ENCODE peak calls at places on chromosomes 13 and 19, in eight cellular contexts. One of them, this sample, is unnamed.

GRCh38 chr19:46984077-46985010 is 35.3 kb upstream of the NPAS1 start:
- DNase-seq in right atrium auricular region: no peak
- DNase-seq in A549: peak
- DNase-seq in fibroblast of lung: peak
- DNase-seq in RWPE1: peak
- DNase-seq in hepatocyte: peak
- DNase-seq in heart right ventricle: peak
- DNase-seq in GM23338: no peak
- DNase-seq in this sample: no peak

GRCh38 chr13:29537736-29538624 is 57.5 kb downstream of the SLC7A1 start:
- DNase-seq in right atrium auricular region: no peak
- DNase-seq in A549: no peak
- DNase-seq in fibroblast of lung: no peak
- DNase-seq in RWPE1: no peak
- DNase-seq in hepatocyte: no peak
- DNase-seq in heart right ventricle: no peak
- DNase-seq in GM23338: no peak
- DNase-seq in this sample: no peak

GRCh38 chr19:46294475-46294874 is 2.4 kb upstream of the HIF3A start:
- DNase-seq in right atrium auricular region: no peak
- DNase-seq in A549: no peak
- DNase-seq in fibroblast of lung: no peak
- DNase-seq in RWPE1: no peak
- DNase-seq in hepatocyte: no peak
- DNase-seq in heart right ventricle: no peak
- DNase-seq in GM23338: no peak
- DNase-seq in this sample: no peak

GRCh38 chr13:101398920-101399319 is 17.4 kb downstream of the NALCN start:
- DNase-seq in right atrium auricular region: no peak
- DNase-seq in A549: no peak
- DNase-seq in fibroblast of lung: peak
- DNase-seq in RWPE1: no peak
- DNase-seq in hepatocyte: no peak
- DNase-seq in heart right ventricle: no peak
- DNase-seq in GM23338: no peak
- DNase-seq in this sample: no peak

GRCh38 chr19:33781536-33781935 is 15.1 kb upstream of the KCTD15 start:
- DNase-seq in right atrium auricular region: no peak
- DNase-seq in A549: no peak
- DNase-seq in fibroblast of lung: no peak
- DNase-seq in RWPE1: no peak
- DNase-seq in hepatocyte: no peak
- DNase-seq in heart right ventricle: no peak
- DNase-seq in GM23338: no peak
- DNase-seq in this sample: no peak

GRCh38 chr13:39942901-39943273 is 287.4 kb downstream of the COG6 start:
- DNase-seq in right atrium auricular region: peak
- DNase-seq in A549: peak
- DNase-seq in fibroblast of lung: peak
- DNase-seq in RWPE1: peak
- DNase-seq in hepatocyte: peak
- DNase-seq in heart right ventricle: peak
- DNase-seq in GM23338: peak
- DNase-seq in this sample: no peak

GRCh38 chr13:112838038-112838965 is 130.7 kb upstream of the MCF2L start:
- DNase-seq in right atrium auricular region: no peak
- DNase-seq in A549: no peak
- DNase-seq in fibroblast of lung: no peak
- DNase-seq in RWPE1: no peak
- DNase-seq in hepatocyte: no peak
- DNase-seq in heart right ventricle: no peak
- DNase-seq in GM23338: no peak
- DNase-seq in this sample: no peak

GRCh38 chr13:94673841-94674240 is 38.5 kb downstream of the SOX21 start:
- DNase-seq in right atrium auricular region: no peak
- DNase-seq in A549: no peak
- DNase-seq in fibroblast of lung: no peak
- DNase-seq in RWPE1: no peak
- DNase-seq in hepatocyte: no peak
- DNase-seq in heart right ventricle: no peak
- DNase-seq in GM23338: peak
- DNase-seq in this sample: no peak

GRCh38 chr19:37959665-37960114 is 52.7 kb downstream of the SIPA1L3 start:
- DNase-seq in right atrium auricular region: no peak
- DNase-seq in A549: no peak
- DNase-seq in fibroblast of lung: no peak
- DNase-seq in RWPE1: no peak
- DNase-seq in hepatocyte: no peak
- DNase-seq in heart right ventricle: no peak
- DNase-seq in GM23338: no peak
- DNase-seq in this sample: no peak

GRCh38 chr19:29663861-29664752 is 1.2 kb upstream of the PLEKHF1 start:
- DNase-seq in right atrium auricular region: no peak
- DNase-seq in A549: no peak
- DNase-seq in fibroblast of lung: peak
- DNase-seq in RWPE1: no peak
- DNase-seq in hepatocyte: no peak
- DNase-seq in heart right ventricle: no peak
- DNase-seq in GM23338: no peak
- DNase-seq in this sample: no peak

GRCh38 chr13:40243982-40244381 is 422.5 kb downstream of the FOXO1 start:
- DNase-seq in right atrium auricular region: no peak
- DNase-seq in A549: no peak
- DNase-seq in fibroblast of lung: no peak
- DNase-seq in RWPE1: no peak
- DNase-seq in hepatocyte: no peak
- DNase-seq in heart right ventricle: no peak
- DNase-seq in GM23338: no peak
- DNase-seq in this sample: no peak

GRCh38 chr19:2389594-2389993 is 29.5 kb downstream of the TMPRSS9 start:
- DNase-seq in right atrium auricular region: no peak
- DNase-seq in A549: no peak
- DNase-seq in fibroblast of lung: no peak
- DNase-seq in RWPE1: no peak
- DNase-seq in hepatocyte: no peak
- DNase-seq in heart right ventricle: no peak
- DNase-seq in GM23338: no peak
- DNase-seq in this sample: no peak

GRCh38 chr13:99191900-99192399 is 8.7 kb upstream of the UBAC2 start:
- DNase-seq in right atrium auricular region: peak
- DNase-seq in A549: no peak
- DNase-seq in fibroblast of lung: peak
- DNase-seq in RWPE1: no peak
- DNase-seq in hepatocyte: no peak
- DNase-seq in heart right ventricle: no peak
- DNase-seq in GM23338: no peak
- DNase-seq in this sample: no peak

GRCh38 chr13:110593430-110594130 is 21.8 kb upstream of the NAXD start:
- DNase-seq in right atrium auricular region: no peak
- DNase-seq in A549: peak
- DNase-seq in fibroblast of lung: peak
- DNase-seq in RWPE1: peak
- DNase-seq in hepatocyte: peak
- DNase-seq in heart right ventricle: no peak
- DNase-seq in GM23338: peak
- DNase-seq in this sample: no peak

GRCh38 chr13:53445682-53446081 is 417.1 kb downstream of the OLFM4 start:
- DNase-seq in right atrium auricular region: no peak
- DNase-seq in A549: no peak
- DNase-seq in fibroblast of lung: no peak
- DNase-seq in RWPE1: no peak
- DNase-seq in hepatocyte: no peak
- DNase-seq in heart right ventricle: no peak
- DNase-seq in GM23338: no peak
- DNase-seq in this sample: no peak

GRCh38 chr13:102721800-102722231 is 27.0 kb upstream of the METTL21C start:
- DNase-seq in right atrium auricular region: no peak
- DNase-seq in A549: no peak
- DNase-seq in fibroblast of lung: peak
- DNase-seq in RWPE1: no peak
- DNase-seq in hepatocyte: no peak
- DNase-seq in heart right ventricle: no peak
- DNase-seq in GM23338: no peak
- DNase-seq in this sample: no peak

GRCh38 chr13:104571161-104571889 is 1505.1 kb upstream of the SLC10A2 start:
- DNase-seq in right atrium auricular region: peak
- DNase-seq in A549: peak
- DNase-seq in fibroblast of lung: peak
- DNase-seq in RWPE1: peak
- DNase-seq in hepatocyte: peak
- DNase-seq in heart right ventricle: no peak
- DNase-seq in GM23338: peak
- DNase-seq in this sample: no peak

GRCh38 chr13:35729926-35730627 is 253.6 kb upstream of the MAB21L1 start:
- DNase-seq in right atrium auricular region: peak
- DNase-seq in A549: no peak
- DNase-seq in fibroblast of lung: no peak
- DNase-seq in RWPE1: no peak
- DNase-seq in hepatocyte: no peak
- DNase-seq in heart right ventricle: peak
- DNase-seq in GM23338: no peak
- DNase-seq in this sample: no peak

GRCh38 chr13:30763786-30764440 is 28.6 kb downstream of the ALOX5AP start:
- DNase-seq in right atrium auricular region: no peak
- DNase-seq in A549: no peak
- DNase-seq in fibroblast of lung: peak
- DNase-seq in RWPE1: no peak
- DNase-seq in hepatocyte: no peak
- DNase-seq in heart right ventricle: no peak
- DNase-seq in GM23338: no peak
- DNase-seq in this sample: no peak

DNA sequence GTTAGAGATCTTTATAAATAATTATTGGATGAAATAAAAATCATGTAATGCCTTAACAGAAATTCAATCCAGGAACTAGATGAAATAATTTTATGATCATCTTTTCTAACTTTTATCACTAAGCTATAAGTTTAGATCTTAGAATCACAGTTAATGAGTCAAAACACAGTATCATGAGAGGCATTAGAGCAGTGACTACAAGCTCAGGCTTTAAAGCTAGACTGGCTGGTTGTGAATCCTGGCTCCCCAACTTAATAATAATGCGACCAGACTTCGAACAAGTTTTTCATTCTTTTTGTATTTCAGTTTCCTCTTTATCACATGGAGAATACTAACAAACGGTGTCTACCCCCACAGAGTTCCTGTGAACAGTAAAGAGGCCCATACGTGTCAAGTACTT is 108.6 kb downstream of the MYCBP2 start:
- DNase-seq in right atrium auricular region: no peak
- DNase-seq in A549: no peak
- DNase-seq in fibroblast of lung: no peak
- DNase-seq in RWPE1: no peak
- DNase-seq in hepatocyte: no peak
- DNase-seq in heart right ventricle: no peak
- DNase-seq in GM23338: no peak
- DNase-seq in this sample: no peak
- H3K27ac ChIP-seq in right atrium auricular region: no peak
- H3K27ac ChIP-seq in A549: no peak
- H3K27ac ChIP-seq in fibroblast of lung: no peak
- H3K27ac ChIP-seq in RWPE1: no peak
- H3K27ac ChIP-seq in hepatocyte: no peak
- H3K27ac ChIP-seq in heart right ventricle: no peak
- H3K27ac ChIP-seq in GM23338: no peak
- H3K27ac ChIP-seq in this sample: no peak

DNA sequence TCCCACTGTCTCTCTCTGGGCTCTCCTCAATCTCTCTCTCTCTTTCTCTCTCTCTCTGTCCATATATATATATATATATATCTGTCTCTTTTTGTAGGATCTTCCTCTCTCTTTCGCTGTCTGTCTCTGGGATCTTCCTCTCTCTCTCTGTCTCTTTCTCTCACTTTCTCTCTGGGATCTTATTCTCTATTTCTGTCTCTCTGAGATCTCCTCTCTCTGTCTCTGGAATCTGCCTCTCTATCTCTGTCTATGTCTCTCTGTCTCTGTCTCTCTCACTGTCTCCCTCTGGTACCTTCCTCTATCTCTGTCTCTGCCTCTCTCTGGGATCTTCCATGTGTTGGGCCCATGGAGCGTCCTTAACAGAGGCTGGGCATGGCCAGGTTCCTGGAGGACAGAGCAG is 3.4 kb downstream of the ATP1A3 start:
- DNase-seq in right atrium auricular region: no peak
- DNase-seq in A549: no peak
- DNase-seq in fibroblast of lung: no peak
- DNase-seq in RWPE1: no peak
- DNase-seq in hepatocyte: no peak
- DNase-seq in heart right ventricle: no peak
- DNase-seq in GM23338: no peak
- DNase-seq in this sample: no peak
- H3K27ac ChIP-seq in right atrium auricular region: peak
- H3K27ac ChIP-seq in A549: no peak
- H3K27ac ChIP-seq in fibroblast of lung: no peak
- H3K27ac ChIP-seq in RWPE1: no peak
- H3K27ac ChIP-seq in hepatocyte: no peak
- H3K27ac ChIP-seq in heart right ventricle: peak
- H3K27ac ChIP-seq in GM23338: no peak
- H3K27ac ChIP-seq in this sample: no peak

GRCh38 chr13:46341112-46341711 is 45.8 kb downstream of the RUBCNL start:
- DNase-seq in right atrium auricular region: peak
- DNase-seq in A549: no peak
- DNase-seq in fibroblast of lung: peak
- DNase-seq in RWPE1: no peak
- DNase-seq in hepatocyte: no peak
- DNase-seq in heart right ventricle: no peak
- DNase-seq in GM23338: no peak
- DNase-seq in this sample: no peak

GRCh38 chr13:46342538-46342937 is 44.5 kb downstream of the RUBCNL start:
- DNase-seq in right atrium auricular region: no peak
- DNase-seq in A549: no peak
- DNase-seq in fibroblast of lung: no peak
- DNase-seq in RWPE1: no peak
- DNase-seq in hepatocyte: no peak
- DNase-seq in heart right ventricle: no peak
- DNase-seq in GM23338: no peak
- DNase-seq in this sample: no peak

GRCh38 chr13:46343279-46343949 is 43.6 kb downstream of the RUBCNL start:
- DNase-seq in right atrium auricular region: peak
- DNase-seq in A549: no peak
- DNase-seq in fibroblast of lung: no peak
- DNase-seq in RWPE1: no peak
- DNase-seq in hepatocyte: no peak
- DNase-seq in heart right ventricle: no peak
- DNase-seq in GM23338: peak
- DNase-seq in this sample: no peak

GRCh38 chr13:46339035-46339666 is 47.9 kb downstream of the RUBCNL start:
- DNase-seq in right atrium auricular region: peak
- DNase-seq in A549: no peak
- DNase-seq in fibroblast of lung: peak
- DNase-seq in RWPE1: no peak
- DNase-seq in hepatocyte: no peak
- DNase-seq in heart right ventricle: no peak
- DNase-seq in GM23338: no peak
- DNase-seq in this sample: no peak

GRCh38 chr13:46340631-46341111 is 46.4 kb downstream of the RUBCNL start:
- DNase-seq in right atrium auricular region: no peak
- DNase-seq in A549: no peak
- DNase-seq in fibroblast of lung: no peak
- DNase-seq in RWPE1: no peak
- DNase-seq in hepatocyte: no peak
- DNase-seq in heart right ventricle: no peak
- DNase-seq in GM23338: no peak
- DNase-seq in this sample: no peak
- H3K27ac ChIP-seq in right atrium auricular region: no peak
- H3K27ac ChIP-seq in A549: no peak
- H3K27ac ChIP-seq in fibroblast of lung: no peak
- H3K27ac ChIP-seq in RWPE1: no peak
- H3K27ac ChIP-seq in hepatocyte: no peak
- H3K27ac ChIP-seq in heart right ventricle: no peak
- H3K27ac ChIP-seq in GM23338: no peak
- H3K27ac ChIP-seq in this sample: no peak

GRCh38 chr19:19618384-19619051 is at the start of gene PBX4:
- DNase-seq in right atrium auricular region: peak
- DNase-seq in A549: peak
- DNase-seq in fibroblast of lung: peak
- DNase-seq in RWPE1: peak
- DNase-seq in hepatocyte: peak
- DNase-seq in heart right ventricle: peak
- DNase-seq in GM23338: peak
- DNase-seq in this sample: no peak
- H3K27ac ChIP-seq in right atrium auricular region: no peak
- H3K27ac ChIP-seq in A549: peak
- H3K27ac ChIP-seq in fibroblast of lung: peak
- H3K27ac ChIP-seq in RWPE1: peak
- H3K27ac ChIP-seq in hepatocyte: peak
- H3K27ac ChIP-seq in heart right ventricle: no peak
- H3K27ac ChIP-seq in GM23338: no peak
- H3K27ac ChIP-seq in this sample: no peak